ENCODE peak calls at places on chromosomes 11 and 22, in four cellular contexts. K is SK-N-SH, Q is K562, T is HepG2. L is an unnamed sample.
A peak's percentile ranks its signal among the peaks of the same experiment; 100 is the strongest.

GRCh38 chr11:24872912-24873311 is 376.1 kb downstream of the LUZP2 start:
- DNase-seq in K (peak; percentile 25), Q (no peak), T (no peak), L (no peak)

GRCh38 chr11:701741-702513 is 4.1 kb upstream of the EPS8L2 start:
- DNase-seq in K (no peak), Q (no peak), T (no peak), L (no peak)

GRCh38 chr11:61160487-61161189 is 588 bp downstream of the VPS37C start:
- DNase-seq in K (no peak), Q (no peak), T (no peak), L (no peak)

GRCh38 chr11:33268945-33269567 is 11.9 kb downstream of the HIPK3 start:
- DNase-seq in K (no peak), Q (no peak), T (no peak), L (no peak)

GRCh38 chr11:110230377-110230776 is 66.0 kb downstream of the RDX start:
- DNase-seq in K (no peak), Q (no peak), T (peak; percentile 3), L (no peak)

GRCh38 chr11:4672470-4672869 is 25.2 kb downstream of the OR51E2 start:
- DNase-seq in K (no peak), Q (no peak), T (no peak), L (no peak)

GRCh38 chr11:120197977-120198376 is 12.9 kb upstream of the OAF start:
- DNase-seq in K (peak; percentile 56), Q (no peak), T (peak; percentile 79), L (no peak)

GRCh38 chr22:44129614-44129976 is 51.1 kb upstream of the PARVG start:
- DNase-seq in K (peak; percentile 44), Q (peak; percentile 25), T (no peak), L (peak; percentile 19)

GRCh38 chr11:114160884-114161283 is 101.4 kb downstream of the ZBTB16 start:
- DNase-seq in K (no peak), Q (no peak), T (no peak), L (no peak)

GRCh38 chr11:124801636-124802312 is 1.6 kb upstream of the MSANTD2 start:
- DNase-seq in K (no peak), Q (no peak), T (no peak), L (no peak)

GRCh38 chr11:110951609-110952008 is 239.4 kb upstream of the ARHGAP20 start:
- DNase-seq in K (no peak), Q (no peak), T (no peak), L (no peak)

GRCh38 chr11:16859651-16860050 is 121.2 kb downstream of the C11orf58 start:
- DNase-seq in K (no peak), Q (no peak), T (no peak), L (no peak)

GRCh38 chr22:38238519-38239051 is 34.2 kb downstream of the TMEM184B start:
- DNase-seq in K (no peak), Q (no peak), T (no peak), L (peak; percentile 83)

GRCh38 chr22:22036588-22036987 is 54.0 kb upstream of the TOP3B start:
- DNase-seq in K (no peak), Q (no peak), T (no peak), L (no peak)

GRCh38 chr11:44930588-44931302 is 19.9 kb downstream of the TP53I11 start:
- DNase-seq in K (no peak), Q (no peak), T (no peak), L (no peak)

GRCh38 chr22:19869497-19870152 is 15.0 kb upstream of the GNB1L start:
- DNase-seq in K (no peak), Q (no peak), T (no peak), L (peak; percentile 45)

GRCh38 chr11:952406-953385 is 27.0 kb downstream of the AP2A2 start:
- DNase-seq in K (no peak), Q (no peak), T (peak; percentile 99), L (no peak)

GRCh38 chr22:42820075-42820763 is 36.9 kb downstream of the ARFGAP3 start:
- DNase-seq in K (no peak), Q (peak; percentile 18), T (no peak), L (no peak)

GRCh38 chr11:60887531-60887930 is 18.9 kb downstream of the PRPF19 start:
- DNase-seq in K (peak; percentile 63), Q (peak; percentile 73), T (peak; percentile 66), L (no peak)

GRCh38 chr22:45268958-45269844 is 15.5 kb upstream of the UPK3A start:
- DNase-seq in K (peak; percentile 93), Q (peak; percentile 86), T (no peak), L (peak; percentile 92)

GRCh38 chr11:45745065-45745811 is 59.7 kb upstream of the SLC35C1 start:
- DNase-seq in K (no peak), Q (no peak), T (no peak), L (peak; percentile 84)

GRCh38 chr11:34405079-34405858 is 33.5 kb upstream of the CAT start:
- DNase-seq in K (no peak), Q (no peak), T (no peak), L (no peak)

GRCh38 chr11:10725114-10725906 is 25.7 kb upstream of the CTR9 start:
- DNase-seq in K (no peak), Q (no peak), T (no peak), L (no peak)

GRCh38 chr11:44732564-44732963 is 5.8 kb downstream of the TSPAN18 start:
- DNase-seq in K (no peak), Q (no peak), T (no peak), L (no peak)

GRCh38 chr11:90243534-90243933 is 20.7 kb upstream of the CHORDC1 start:
- DNase-seq in K (no peak), Q (no peak), T (no peak), L (no peak)

GRCh38 chr11:15038963-15039362 is 34.4 kb upstream of the CALCB start:
- DNase-seq in K (peak; percentile 21), Q (no peak), T (no peak), L (no peak)

GRCh38 chr11:38014405-38014804 is 1416.4 kb upstream of the RAG2 start:
- DNase-seq in K (no peak), Q (no peak), T (no peak), L (no peak)

GRCh38 chr22:37926358-37926757 is 20.3 kb downstream of the MICALL1 start:
- DNase-seq in K (peak; percentile 16), Q (no peak), T (no peak), L (no peak)

GRCh38 chr11:108916290-108916689 is 251.4 kb downstream of the DDX10 start:
- DNase-seq in K (no peak), Q (no peak), T (no peak), L (no peak)

GRCh38 chr22:31647516-31647915 is 14.5 kb downstream of the PISD start:
- DNase-seq in K (no peak), Q (no peak), T (no peak), L (no peak)

GRCh38 chr22:32785636-32786418 is 15.7 kb upstream of the TIMP3 start:
- DNase-seq in K (no peak), Q (no peak), T (no peak), L (no peak)

GRCh38 chr22:22938672-22939536 is 51.3 kb downstream of the IGLL5 start:
- DNase-seq in K (no peak), Q (peak; percentile 59), T (no peak), L (no peak)

GRCh38 chr11:134374891-134375550 is 37.0 kb downstream of the B3GAT1 start:
- DNase-seq in K (no peak), Q (no peak), T (no peak), L (peak; percentile 54)

GRCh38 chr11:85874265-85874664 is 19.1 kb downstream of the CCDC83 start:
- DNase-seq in K (no peak), Q (no peak), T (no peak), L (no peak)

GRCh38 chr11:3000032-3000961 is 8.2 kb upstream of the NAP1L4 start:
- DNase-seq in K (peak; percentile 88), Q (no peak), T (no peak), L (peak; percentile 94)

GRCh38 chr11:3002346-3002745 is 10.2 kb upstream of the NAP1L4 start:
- DNase-seq in K (no peak), Q (no peak), T (no peak), L (no peak)

GRCh38 chr11:3002871-3003270 is 10.7 kb upstream of the NAP1L4 start:
- DNase-seq in K (no peak), Q (no peak), T (no peak), L (peak; percentile 60)

GRCh38 chr11:2999464-2999998 is 7.4 kb upstream of the NAP1L4 start:
- DNase-seq in K (no peak), Q (no peak), T (no peak), L (peak; percentile 42)

GRCh38 chr11:3001496-3001895 is 9.4 kb upstream of the NAP1L4 start:
- DNase-seq in K (peak; percentile 55), Q (no peak), T (no peak), L (peak; percentile 86)
- TF ChIP-seq EP300 in K (no peak), Q (no peak), T (no peak), L (no peak)

DNA sequence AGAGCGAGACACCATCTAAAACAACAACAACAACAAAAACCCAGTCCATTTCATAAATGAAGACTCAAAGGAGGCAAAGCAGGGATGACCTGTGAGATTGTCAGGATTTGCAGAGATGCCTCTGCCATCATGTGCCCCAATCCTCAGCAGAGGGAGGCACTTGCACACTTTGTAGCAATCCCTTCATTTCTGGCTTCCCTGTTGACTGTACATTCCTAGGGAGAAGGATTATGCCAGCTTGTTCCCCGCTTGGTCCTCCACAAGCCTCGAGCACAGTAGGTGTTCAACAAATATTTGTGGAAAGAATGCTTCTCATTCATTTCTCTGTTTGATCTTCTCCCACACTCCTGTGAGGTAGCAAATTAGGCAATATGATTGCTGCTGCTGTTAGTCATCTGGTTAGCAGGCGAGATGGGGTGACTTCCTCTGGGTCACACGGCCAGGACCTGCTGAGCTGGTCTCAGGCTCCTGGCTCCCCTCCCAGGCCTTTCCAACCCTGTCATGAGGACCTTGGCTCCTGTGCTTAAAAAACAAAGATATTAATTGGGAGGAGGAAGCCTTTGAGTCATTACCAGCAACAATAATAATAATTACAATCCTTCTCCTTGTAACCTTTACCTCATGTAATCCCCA is 34.1 kb downstream of the LIF start:
- DNase-seq in K (peak; percentile 30), Q (no peak), T (peak; percentile 96), L (peak; percentile 82)
- TF ChIP-seq POLR2AphosphoS5 in K (no peak), Q (no peak), T (no peak), L (no peak)

GRCh38 chr11:115222863-115223530 is 281.2 kb downstream of the CADM1 start:
- DNase-seq in K (no peak), Q (no peak), T (no peak), L (no peak)

GRCh38 chr11:115220881-115221280 is 283.3 kb downstream of the CADM1 start:
- DNase-seq in K (no peak), Q (no peak), T (no peak), L (no peak)

GRCh38 chr11:115222218-115222862 is 281.9 kb downstream of the CADM1 start:
- DNase-seq in K (no peak), Q (no peak), T (peak; percentile 30), L (no peak)

GRCh38 chr11:115221461-115222069 is 282.6 kb downstream of the CADM1 start:
- DNase-seq in K (no peak), Q (no peak), T (no peak), L (no peak)

GRCh38 chr11:115226556-115226955 is 277.7 kb downstream of the CADM1 start:
- DNase-seq in K (no peak), Q (no peak), T (peak; percentile 39), L (no peak)
- H3K27ac ChIP-seq in K (peak overlapping the region; percentile 9), Q (no peak overlapping the region), T (no peak overlapping the region), L (no peak overlapping the region)

GRCh38 chr11:27678242-27678641 is 22.0 kb downstream of the BDNF start:
- DNase-seq in K (no peak), Q (no peak), T (no peak), L (no peak)

GRCh38 chr11:27673979-27674663 is 26.1 kb downstream of the BDNF start:
- DNase-seq in K (peak; percentile 45), Q (no peak), T (no peak), L (no peak)

GRCh38 chr11:27677108-27677507 is 23.1 kb downstream of the BDNF start:
- DNase-seq in K (no peak), Q (no peak), T (no peak), L (no peak)

GRCh38 chr11:27681664-27682063 is 18.6 kb downstream of the BDNF start:
- DNase-seq in K (no peak), Q (no peak), T (no peak), L (no peak)

GRCh38 chr11:27679136-27680015 is 20.9 kb downstream of the BDNF start:
- DNase-seq in K (no peak), Q (no peak), T (no peak), L (no peak)
- TF ChIP-seq EP300 in K (no peak), Q (no peak), T (no peak), L (no peak)

L was measured in sigmoid colon.